ENCODE peak calls at places on chromosomes 2 and 18, in ten cellular contexts. W is transverse colon, U is stomach, N is HCT116, S is endothelial cell of umbilical vein, X is breast epithelium, C is GM23338, Z is Panc1, Q is K562, E is HepG2. O is an unnamed sample.

GRCh38 chr2:204468689-204469429 is 76.4 kb upstream of the PARD3B start:
- DNase-seq in N (no peak), C (no peak), Z (no peak), X (no peak), E (no peak), Q (no peak), U (no peak), S (no peak), W (no peak), O (no peak)

GRCh38 chr2:3428577-3428976 is 49.1 kb downstream of the TRAPPC12 start:
- DNase-seq in Z (no peak), N (no peak), S (no peak), W (no peak), E (no peak), X (no peak), Q (no peak), U (no peak), C (no peak), O (no peak)

GRCh38 chr2:182972548-182972942 is 65.7 kb downstream of the NCKAP1 start:
- DNase-seq in Z (no peak), W (no peak), E (no peak), S (no peak), N (no peak), U (no peak), C (no peak), Q (no peak), X (no peak), O (no peak)

GRCh38 chr2:47798628-47799027 is 15.7 kb downstream of the MSH6 start:
- DNase-seq in W (no peak), C (no peak), Z (no peak), S (no peak), N (no peak), E (no peak), X (no peak), U (no peak), Q (no peak), O (no peak)

GRCh38 chr2:25073025-25073424 is 31.1 kb downstream of the EFR3B start:
- DNase-seq in N (no peak), E (no peak), S (no peak), Q (no peak), W (no peak), X (no peak), Z (no peak), C (no peak), U (no peak), O (no peak)

GRCh38 chr2:134727385-134727784 is 8.6 kb upstream of the TMEM163 start:
- DNase-seq in W (no peak), U (no peak), S (peak; percentile 52), N (no peak), X (no peak), E (no peak), Z (no peak), C (no peak), Q (no peak), O (no peak)

GRCh38 chr2:19048593-19049264 is 309.7 kb downstream of the OSR1 start:
- DNase-seq in U (peak; percentile 89), X (no peak), S (no peak), Q (no peak), W (peak; percentile 23), E (peak; percentile 82), N (no peak), Z (no peak), C (no peak), O (no peak)

GRCh38 chr18:67710639-67711038 is 194.1 kb upstream of the DSEL start:
- DNase-seq in X (no peak), C (peak; percentile 72), W (no peak), N (no peak), U (no peak), E (peak; percentile 15), Z (no peak), S (no peak), Q (no peak), O (no peak)

GRCh38 chr2:33021542-33022259 is 74.9 kb downstream of the LTBP1 start:
- DNase-seq in E (no peak), W (no peak), S (peak; percentile 49), N (no peak), Q (no peak), X (no peak), C (peak; percentile 31), U (no peak), Z (no peak), O (no peak)

GRCh38 chr18:30093376-30093775 is 949.2 kb downstream of the DSC3 start:
- DNase-seq in U (no peak), C (no peak), X (no peak), W (no peak), N (no peak), Z (no peak), E (no peak), S (no peak), Q (no peak), O (no peak)

GRCh38 chr2:208256192-208256782 is 1.4 kb upstream of the IDH1 start:
- DNase-seq in E (peak; percentile 66), Q (no peak), U (no peak), Z (no peak), N (no peak), C (peak; percentile 58), X (no peak), W (no peak), S (no peak), O (no peak)

GRCh38 chr2:227576110-227576509 is 22.6 kb upstream of the SCYGR2 start:
- DNase-seq in X (no peak), Z (no peak), Q (no peak), E (no peak), U (no peak), N (no peak), W (no peak), S (peak; percentile 69), C (no peak), O (no peak)

GRCh38 chr2:11483806-11484147 is 17.8 kb upstream of the E2F6 start:
- DNase-seq in C (no peak), Z (no peak), W (no peak), S (no peak), E (no peak), Q (no peak), U (no peak), X (no peak), N (no peak), O (no peak)

GRCh38 chr2:217729426-217730058 is 273.3 kb downstream of the TNS1 start:
- DNase-seq in Q (no peak), X (no peak), U (no peak), S (no peak), E (no peak), N (no peak), Z (no peak), C (no peak), W (no peak), O (no peak)

GRCh38 chr2:72115361-72116080 is 32.1 kb downstream of the CYP26B1 start:
- DNase-seq in Q (no peak), Z (peak; percentile 58), N (peak; percentile 68), U (no peak), W (no peak), S (peak; percentile 86), C (no peak), X (peak; percentile 89), E (no peak), O (peak; percentile 62)

GRCh38 chr2:168439536-168439935 is 16.5 kb upstream of the CERS6 start:
- DNase-seq in E (no peak), U (no peak), C (no peak), Z (no peak), Q (no peak), W (no peak), N (no peak), S (peak; percentile 37), X (no peak), O (no peak)

GRCh38 chr2:42854207-42854818 is 61.9 kb upstream of the HAAO start:
- DNase-seq in U (no peak), S (no peak), N (no peak), E (peak; percentile 43), C (no peak), X (peak; percentile 79), Q (no peak), Z (no peak), W (peak; percentile 27), O (peak; percentile 87)

GRCh38 chr18:23885750-23886149 is 128.8 kb upstream of the TTC39C start:
- DNase-seq in Q (no peak), U (no peak), N (no peak), C (no peak), X (no peak), E (no peak), S (no peak), Z (no peak), W (no peak), O (no peak)

GRCh38 chr2:171210864-171211431 is 50.3 kb upstream of the TLK1 start:
- DNase-seq in Q (no peak), U (no peak), C (peak; percentile 25), W (no peak), S (no peak), N (no peak), Z (no peak), X (no peak), E (no peak), O (no peak)

DNA sequence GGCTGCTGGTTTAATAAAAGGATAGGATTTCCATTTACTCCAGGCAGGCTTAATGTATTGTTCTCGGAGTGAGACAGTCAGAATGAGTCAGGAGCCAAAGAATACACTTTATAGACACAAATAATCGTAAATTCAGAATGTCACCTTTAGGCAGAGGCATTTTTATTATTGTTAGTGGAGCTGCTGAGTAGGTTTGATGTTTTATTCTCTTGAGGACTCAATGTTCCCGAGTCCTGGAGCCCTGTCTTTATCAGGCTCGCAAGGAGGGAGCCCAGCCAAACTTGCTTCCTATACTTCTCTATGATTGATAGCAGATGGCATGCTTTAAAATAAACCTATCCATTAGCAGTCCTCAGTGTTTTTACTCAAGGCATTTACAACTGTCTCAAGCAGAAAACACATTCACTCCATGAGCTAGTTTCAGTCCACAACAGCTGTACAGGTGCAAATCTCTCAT is 492.3 kb upstream of the ZEB2 start:
- DNase-seq in X (no peak), Q (no peak), E (no peak), W (no peak), S (peak; percentile 91), Z (no peak), U (no peak), N (no peak), C (no peak), O (peak; percentile 78)
- H3K4me1 ChIP-seq in X (no peaks in the 10 kb centered on the region), Q (no peaks in the 10 kb centered on the region), E (no peaks in the 10 kb centered on the region), W (no peaks in the 10 kb centered on the region), S (peaks cover 52% of the 10 kb centered on the region), Z (no peaks in the 10 kb centered on the region), U (no peaks in the 10 kb centered on the region), N (no peaks in the 10 kb centered on the region), C (peaks cover 8% of the 10 kb centered on the region), O (no peaks in the 10 kb centered on the region)

GRCh38 chr18:55508637-55509036 is 79.4 kb downstream of the TCF4 start:
- DNase-seq in E (no peak), C (no peak), Q (no peak), X (no peak), U (no peak), Z (no peak), S (peak; percentile 24), N (no peak), W (no peak), O (no peak)
- TF ChIP-seq POLR2AphosphoS5 in E (no peak), C (no peak), Q (no peak), X (no peak), U (no peak), Z (no peak), S (no peak), N (no peak), W (no peak), O (no peak)

GRCh38 chr2:112626604-112627059 is 19.1 kb upstream of the SLC20A1 start:
- DNase-seq in Q (peak; percentile 72), C (peak; percentile 72), Z (peak; percentile 73), X (peak; percentile 62), W (peak; percentile 60), E (peak; percentile 41), N (no peak), U (peak; percentile 64), S (peak; percentile 86), O (peak; percentile 73)
- H3K4me1 ChIP-seq in Q (peaks cover 18% of the 10 kb centered on the region), C (peaks cover 13% of the 10 kb centered on the region), Z (peaks cover 21% of the 10 kb centered on the region), X (peaks cover 14% of the 10 kb centered on the region), W (peaks cover 9% of the 10 kb centered on the region), E (peaks cover 34% of the 10 kb centered on the region), N (peaks cover 56% of the 10 kb centered on the region), U (peaks cover 18% of the 10 kb centered on the region), S (peaks cover 73% of the 10 kb centered on the region), O (peaks cover 8% of the 10 kb centered on the region)

GRCh38 chr2:174334278-174334715 is 457 bp upstream of the SP9 start:
- DNase-seq in Q (no peak), S (no peak), C (peak; percentile 69), E (no peak), U (no peak), X (no peak), Z (no peak), W (no peak), N (no peak), O (no peak)
- TF ChIP-seq POLR2AphosphoS5 in Q (no peak), S (no peak), C (no peak), E (no peak), U (no peak), X (no peak), Z (no peak), W (no peak), N (no peak), O (no peak)